ENCODE peak calls at places on chromosomes 3 and 15, in ten cellular contexts. Z, Y, K, W, R, U, I, A, V and E are unnamed samples.

GRCh38 chr3:16476636-16477035 is 36.9 kb downstream of the RFTN1 start:
- DNase-seq in Z (no peak), Y (no peak), K (no peak), W (peak; percentile 94), R (peak; percentile 88), U (no peak), I (no peak), A (no peak), V (no peak), E (no peak)

GRCh38 chr3:136604961-136605360 is 147.2 kb downstream of the STAG1 start:
- DNase-seq in Z (no peak), Y (no peak), K (no peak), W (no peak), R (peak; percentile 61), U (no peak), I (no peak), A (no peak), V (no peak), E (no peak)

GRCh38 chr3:116640119-116640518 is 69.5 kb upstream of the TUSC7 start:
- DNase-seq in Z (no peak), Y (no peak), K (no peak), W (no peak), R (no peak), U (no peak), I (no peak), A (no peak), V (no peak), E (no peak)

GRCh38 chr3:48405971-48406370 is 23.9 kb downstream of the PLXNB1 start:
- DNase-seq in Z (no peak), Y (no peak), K (no peak), W (no peak), R (no peak), U (no peak), I (no peak), A (no peak), V (no peak), E (no peak)

GRCh38 chr3:74651885-74652284 is 37.4 kb upstream of the CNTN3 start:
- DNase-seq in Z (no peak), Y (no peak), K (no peak), W (no peak), R (no peak), U (no peak), I (no peak), A (no peak), V (no peak), E (no peak)

GRCh38 chr3:40336511-40337135 is 27.1 kb downstream of the EIF1B start:
- DNase-seq in Z (no peak), Y (no peak), K (no peak), W (no peak), R (no peak), U (no peak), I (no peak), A (no peak), V (no peak), E (no peak)

GRCh38 chr15:59360305-59360704 is 12.4 kb downstream of the MYO1E start:
- DNase-seq in Z (no peak), Y (no peak), K (no peak), W (no peak), R (no peak), U (no peak), I (no peak), A (no peak), V (no peak), E (no peak)

GRCh38 chr3:64344721-64345207 is 119.5 kb upstream of the PRICKLE2 start:
- DNase-seq in Z (no peak), Y (no peak), K (no peak), W (peak; percentile 61), R (peak; percentile 89), U (no peak), I (no peak), A (no peak), V (no peak), E (no peak)

GRCh38 chr3:46091971-46092703 is 64.9 kb upstream of the XCR1 start:
- DNase-seq in Z (no peak), Y (no peak), K (no peak), W (no peak), R (peak; percentile 72), U (no peak), I (no peak), A (no peak), V (no peak), E (no peak)

GRCh38 chr15:67836477-67836876 is 3.4 kb downstream of the RNU6-1 start:
- DNase-seq in Z (no peak), Y (peak; percentile 70), K (no peak), W (no peak), R (peak; percentile 39), U (peak; percentile 60), I (no peak), A (no peak), V (no peak), E (no peak)

GRCh38 chr3:44685128-44685800 is 27.2 kb upstream of the ZNF502 start:
- DNase-seq in Z (peak; percentile 10), Y (peak; percentile 71), K (peak; percentile 43), W (peak; percentile 39), R (peak; percentile 65), U (peak; percentile 76), I (peak; percentile 50), A (peak; percentile 89), V (peak; percentile 88), E (no peak)

GRCh38 chr3:38247366-38248035 is 18.1 kb upstream of the SLC22A13 start:
- DNase-seq in Z (no peak), Y (peak; percentile 53), K (no peak), W (peak; percentile 92), R (peak; percentile 94), U (no peak), I (no peak), A (no peak), V (no peak), E (no peak)

GRCh38 chr15:52783191-52783829 is 6.8 kb downstream of the ONECUT1 start:
- DNase-seq in Z (no peak), Y (no peak), K (no peak), W (no peak), R (peak; percentile 17), U (no peak), I (no peak), A (peak; percentile 60), V (no peak), E (no peak)

GRCh38 chr15:67011620-67012005 is 53.8 kb upstream of the SMAD3 start:
- DNase-seq in Z (no peak), Y (no peak), K (no peak), W (no peak), R (no peak), U (no peak), I (no peak), A (no peak), V (no peak), E (no peak)

GRCh38 chr15:67063689-67064606 is 1.5 kb upstream of the SMAD3 start:
- DNase-seq in Z (no peak), Y (no peak), K (no peak), W (no peak), R (peak; percentile 86), U (peak; percentile 35), I (no peak), A (peak; percentile 80), V (no peak), E (no peak)

GRCh38 chr15:89654847-89655805 is at the start of gene KIF7:
- DNase-seq in Z (no peak), Y (no peak), K (peak; percentile 7), W (peak; percentile 13), R (no peak), U (peak; percentile 42), I (no peak), A (no peak), V (no peak), E (no peak)

GRCh38 chr3:132343018-132343612 is 25.9 kb downstream of the ACP3 start:
- DNase-seq in Z (no peak), Y (peak; percentile 68), K (peak; percentile 4), W (peak; percentile 51), R (peak; percentile 72), U (peak; percentile 26), I (no peak), A (no peak), V (no peak), E (peak; percentile 35)

GRCh38 chr3:32143849-32144757 is 37.7 kb downstream of the GPD1L start:
- DNase-seq in Z (no peak), Y (peak; percentile 78), K (peak; percentile 37), W (peak; percentile 94), R (peak; percentile 85), U (peak; percentile 48), I (no peak), A (no peak), V (no peak), E (peak; percentile 43)

GRCh38 chr15:70535071-70535954 is 228.0 kb downstream of the UACA start:
- DNase-seq in Z (no peak), Y (no peak), K (no peak), W (no peak), R (no peak), U (peak; percentile 61), I (no peak), A (no peak), V (no peak), E (peak; percentile 89)

GRCh38 chr3:135871311-135871710 is 94.2 kb upstream of the PPP2R3A start:
- DNase-seq in Z (no peak), Y (no peak), K (no peak), W (no peak), R (no peak), U (no peak), I (no peak), A (no peak), V (no peak), E (no peak)

GRCh38 chr3:156586905-156587766 is 32.2 kb upstream of the SSR3 start:
- DNase-seq in Z (no peak), Y (no peak), K (no peak), W (no peak), R (no peak), U (no peak), I (no peak), A (no peak), V (no peak), E (no peak)